ENCODE peak calls at places on chromosomes 1 and 21, in seven cellular contexts. One of them, this sample, is unnamed.

GRCh38 chr1:152866321-152866720 is 6.5 kb downstream of the LCE7A start:
- DNase-seq in tibial nerve: no peak
- DNase-seq in stomach: no peak
- DNase-seq in HepG2: no peak
- DNase-seq in H1: no peak
- DNase-seq in A549: no peak
- DNase-seq in K562: no peak
- DNase-seq in this sample: peak; percentile 4

GRCh38 chr1:25727819-25728286 is 72.1 kb upstream of the SELENON start:
- DNase-seq in tibial nerve: no peak
- DNase-seq in stomach: peak; percentile 79
- DNase-seq in HepG2: peak; percentile 23
- DNase-seq in H1: no peak
- DNase-seq in A549: no peak
- DNase-seq in K562: no peak
- DNase-seq in this sample: peak; percentile 92

GRCh38 chr21:45872471-45872870 is 109.1 kb upstream of the COL6A1 start:
- DNase-seq in tibial nerve: no peak
- DNase-seq in stomach: no peak
- DNase-seq in HepG2: no peak
- DNase-seq in H1: no peak
- DNase-seq in A549: no peak
- DNase-seq in K562: no peak
- DNase-seq in this sample: no peak

GRCh38 chr1:160113407-160113806 is 2.2 kb upstream of the ATP1A2 start:
- DNase-seq in tibial nerve: no peak
- DNase-seq in stomach: no peak
- DNase-seq in HepG2: no peak
- DNase-seq in H1: no peak
- DNase-seq in A549: no peak
- DNase-seq in K562: no peak
- DNase-seq in this sample: no peak

GRCh38 chr1:85623061-85623471 is 42.5 kb downstream of the CCN1 start:
- DNase-seq in tibial nerve: no peak
- DNase-seq in stomach: no peak
- DNase-seq in HepG2: no peak
- DNase-seq in H1: no peak
- DNase-seq in A549: no peak
- DNase-seq in K562: no peak
- DNase-seq in this sample: no peak

GRCh38 chr1:203692565-203693470 is 66.2 kb downstream of the ATP2B4 start:
- DNase-seq in tibial nerve: peak; percentile 78
- DNase-seq in stomach: peak; percentile 65
- DNase-seq in HepG2: no peak
- DNase-seq in H1: no peak
- DNase-seq in A549: peak; percentile 82
- DNase-seq in K562: peak; percentile 83
- DNase-seq in this sample: peak; percentile 96

GRCh38 chr1:33050221-33051076 is 13.8 kb upstream of the AK2 start:
- DNase-seq in tibial nerve: no peak
- DNase-seq in stomach: no peak
- DNase-seq in HepG2: peak; percentile 60
- DNase-seq in H1: no peak
- DNase-seq in A549: peak; percentile 74
- DNase-seq in K562: no peak
- DNase-seq in this sample: no peak

GRCh38 chr21:36323032-36323431 is 3.0 kb downstream of the MORC3 start:
- DNase-seq in tibial nerve: no peak
- DNase-seq in stomach: no peak
- DNase-seq in HepG2: no peak
- DNase-seq in H1: no peak
- DNase-seq in A549: no peak
- DNase-seq in K562: no peak
- DNase-seq in this sample: no peak

GRCh38 chr1:198387587-198387986 is 152.9 kb downstream of the ATP6V1G3 start:
- DNase-seq in tibial nerve: no peak
- DNase-seq in stomach: no peak
- DNase-seq in HepG2: peak; percentile 61
- DNase-seq in H1: no peak
- DNase-seq in A549: no peak
- DNase-seq in K562: no peak
- DNase-seq in this sample: no peak

GRCh38 chr1:81449786-81450185 is 350.9 kb upstream of the ADGRL2 start:
- DNase-seq in tibial nerve: no peak
- DNase-seq in stomach: no peak
- DNase-seq in HepG2: no peak
- DNase-seq in H1: no peak
- DNase-seq in A549: no peak
- DNase-seq in K562: no peak
- DNase-seq in this sample: no peak

GRCh38 chr1:232937741-232938375 is 12.6 kb upstream of the NTPCR start:
- DNase-seq in tibial nerve: no peak
- DNase-seq in stomach: no peak
- DNase-seq in HepG2: no peak
- DNase-seq in H1: no peak
- DNase-seq in A549: no peak
- DNase-seq in K562: no peak
- DNase-seq in this sample: peak; percentile 55

GRCh38 chr1:206504363-206504713 is 3.0 kb upstream of the RASSF5 start:
- DNase-seq in tibial nerve: no peak
- DNase-seq in stomach: no peak
- DNase-seq in HepG2: no peak
- DNase-seq in H1: no peak
- DNase-seq in A549: no peak
- DNase-seq in K562: no peak
- DNase-seq in this sample: no peak

GRCh38 chr1:155974208-155975165 is 3.9 kb downstream of the ARHGEF2 start:
- DNase-seq in tibial nerve: no peak
- DNase-seq in stomach: no peak
- DNase-seq in HepG2: no peak
- DNase-seq in H1: no peak
- DNase-seq in A549: no peak
- DNase-seq in K562: no peak
- DNase-seq in this sample: no peak

GRCh38 chr1:2000850-2001249 is 2.7 kb downstream of the CFAP74 start:
- DNase-seq in tibial nerve: no peak
- DNase-seq in stomach: no peak
- DNase-seq in HepG2: no peak
- DNase-seq in H1: no peak
- DNase-seq in A549: no peak
- DNase-seq in K562: no peak
- DNase-seq in this sample: no peak

GRCh38 chr1:53350853-53351767 is 23.2 kb upstream of the LRP8 start:
- DNase-seq in tibial nerve: no peak
- DNase-seq in stomach: peak; percentile 15
- DNase-seq in HepG2: no peak
- DNase-seq in H1: no peak
- DNase-seq in A549: no peak
- DNase-seq in K562: no peak
- DNase-seq in this sample: peak; percentile 55

GRCh38 chr21:35779690-35780570 is 280.4 kb downstream of the SETD4 start:
- DNase-seq in tibial nerve: no peak
- DNase-seq in stomach: no peak
- DNase-seq in HepG2: no peak
- DNase-seq in H1: no peak
- DNase-seq in A549: no peak
- DNase-seq in K562: no peak
- DNase-seq in this sample: no peak

GRCh38 chr1:91685994-91686393 is 185.3 kb downstream of the CDC7 start:
- DNase-seq in tibial nerve: no peak
- DNase-seq in stomach: no peak
- DNase-seq in HepG2: no peak
- DNase-seq in H1: no peak
- DNase-seq in A549: no peak
- DNase-seq in K562: no peak
- DNase-seq in this sample: peak; percentile 77

GRCh38 chr1:229022595-229023350 is 248.1 kb upstream of the RAB4A start:
- DNase-seq in tibial nerve: peak; percentile 45
- DNase-seq in stomach: no peak
- DNase-seq in HepG2: peak; percentile 83
- DNase-seq in H1: no peak
- DNase-seq in A549: no peak
- DNase-seq in K562: no peak
- DNase-seq in this sample: peak; percentile 47

GRCh38 chr1:119611701-119612113 is 36.4 kb downstream of the ZNF697 start:
- DNase-seq in tibial nerve: peak; percentile 67
- DNase-seq in stomach: peak; percentile 94
- DNase-seq in HepG2: peak; percentile 53
- DNase-seq in H1: peak; percentile 83
- DNase-seq in A549: peak; percentile 42
- DNase-seq in K562: peak; percentile 76
- DNase-seq in this sample: no peak

GRCh38 chr1:178494569-178494971 is 2.2 kb downstream of the CLEC20A start:
- DNase-seq in tibial nerve: no peak
- DNase-seq in stomach: no peak
- DNase-seq in HepG2: no peak
- DNase-seq in H1: no peak
- DNase-seq in A549: no peak
- DNase-seq in K562: no peak
- DNase-seq in this sample: no peak

GRCh38 chr21:44058652-44058964 is 46.5 kb downstream of the TRAPPC10 start:
- DNase-seq in tibial nerve: no peak
- DNase-seq in stomach: no peak
- DNase-seq in HepG2: no peak
- DNase-seq in H1: no peak
- DNase-seq in A549: no peak
- DNase-seq in K562: no peak
- DNase-seq in this sample: no peak

GRCh38 chr1:66533804-66534745 is at the start of gene SGIP1:
- DNase-seq in tibial nerve: peak; percentile 23
- DNase-seq in stomach: peak; percentile 46
- DNase-seq in HepG2: no peak
- DNase-seq in H1: no peak
- DNase-seq in A549: no peak
- DNase-seq in K562: peak; percentile 18
- DNase-seq in this sample: no peak
- TF ChIP-seq EP300 in tibial nerve: no peak
- TF ChIP-seq EP300 in stomach: no peak
- TF ChIP-seq EP300 in HepG2: no peak
- TF ChIP-seq EP300 in H1: no peak
- TF ChIP-seq EP300 in A549: no peak
- TF ChIP-seq EP300 in K562: peak; percentile 36
- TF ChIP-seq EP300 in this sample: no peak

DNA sequence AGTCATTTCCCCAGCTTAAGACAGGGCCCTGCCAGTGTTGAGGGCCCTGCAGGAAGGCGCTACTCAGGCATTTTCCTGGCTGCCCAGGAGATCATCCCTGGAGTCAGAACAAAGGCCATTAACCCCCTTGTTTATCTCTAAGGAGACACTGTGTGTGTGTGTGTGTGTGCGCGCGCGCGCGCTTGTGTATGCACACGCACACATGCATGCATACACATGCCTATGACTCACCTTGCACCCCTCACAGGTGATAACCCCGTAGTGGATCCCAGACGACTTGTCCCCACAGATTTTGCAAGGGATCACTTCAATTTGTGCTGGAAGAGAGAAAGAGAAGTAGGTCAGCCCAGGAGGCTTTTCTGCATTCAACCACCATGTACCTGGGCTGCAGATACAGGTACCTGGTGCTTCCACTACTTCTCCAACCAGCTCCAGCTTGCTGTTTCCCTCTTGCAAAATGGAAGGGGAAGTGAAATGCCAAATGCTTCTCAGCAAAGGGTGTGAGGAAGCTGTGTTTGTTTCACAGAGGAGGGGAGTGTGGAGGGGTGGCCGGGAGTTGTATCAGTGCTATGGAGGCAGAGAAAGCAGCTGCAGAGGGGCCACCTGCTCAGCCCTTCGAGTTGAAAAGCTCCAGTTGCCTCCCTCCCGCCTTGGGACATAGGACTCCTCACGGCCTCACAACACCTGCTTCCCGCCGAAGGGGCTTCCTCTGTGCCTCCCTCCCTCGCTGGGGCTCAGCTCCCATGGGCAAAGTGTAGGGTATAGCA is 11.9 kb upstream of the LINGO4 start:
- DNase-seq in tibial nerve: no peak
- DNase-seq in stomach: no peak
- DNase-seq in HepG2: no peak
- DNase-seq in H1: no peak
- DNase-seq in A549: no peak
- DNase-seq in K562: no peak
- DNase-seq in this sample: no peak
- TF ChIP-seq EP300 in tibial nerve: no peak
- TF ChIP-seq EP300 in stomach: no peak
- TF ChIP-seq EP300 in HepG2: no peak
- TF ChIP-seq EP300 in H1: no peak
- TF ChIP-seq EP300 in A549: no peak
- TF ChIP-seq EP300 in K562: no peak
- TF ChIP-seq EP300 in this sample: no peak

DNA sequence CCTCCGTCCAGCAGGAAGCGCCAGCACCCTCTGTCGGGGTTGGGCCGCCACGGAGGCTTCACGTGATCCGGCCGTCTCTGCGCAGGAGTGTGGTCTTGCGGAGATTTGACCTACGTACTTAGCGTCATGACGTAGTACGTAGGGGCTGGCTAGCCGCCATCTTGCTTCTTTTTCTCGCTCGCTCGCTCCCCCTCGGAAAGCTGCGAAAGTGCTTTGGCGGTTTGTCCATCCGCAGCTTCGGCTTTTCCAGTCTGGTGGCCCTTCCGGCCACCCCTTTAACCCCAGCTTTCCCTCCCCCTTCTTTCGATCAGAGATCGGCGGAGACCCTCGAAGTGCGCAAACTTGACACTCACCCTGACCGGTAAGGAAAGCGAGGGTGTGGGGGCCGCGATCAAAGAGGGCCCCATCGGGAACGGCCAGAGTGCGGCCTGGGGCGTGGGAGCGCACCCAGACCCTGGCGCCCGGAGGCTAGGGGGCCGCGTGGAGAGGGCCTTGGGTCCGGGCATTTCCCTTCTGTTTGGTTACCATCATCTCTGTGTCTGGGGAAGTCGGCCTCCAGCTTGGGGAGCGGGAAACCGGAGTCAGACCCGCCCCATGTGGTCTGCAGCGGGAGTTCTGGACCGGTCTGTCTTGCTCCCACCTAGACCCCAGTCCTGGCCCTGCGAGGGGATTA is at the start of gene PRRC2C:
- DNase-seq in tibial nerve: peak; percentile 96
- DNase-seq in stomach: peak; percentile 99
- DNase-seq in HepG2: peak; percentile 95
- DNase-seq in H1: peak; percentile 94
- DNase-seq in A549: peak; percentile 98
- DNase-seq in K562: peak; percentile 92
- DNase-seq in this sample: peak; percentile 99
- TF ChIP-seq EP300 in tibial nerve: peak; percentile 92
- TF ChIP-seq EP300 in stomach: no peak
- TF ChIP-seq EP300 in HepG2: peak; percentile 26
- TF ChIP-seq EP300 in H1: peak; percentile 46
- TF ChIP-seq EP300 in A549: no peak
- TF ChIP-seq EP300 in K562: peak; percentile 54
- TF ChIP-seq EP300 in this sample: no peak

DNA sequence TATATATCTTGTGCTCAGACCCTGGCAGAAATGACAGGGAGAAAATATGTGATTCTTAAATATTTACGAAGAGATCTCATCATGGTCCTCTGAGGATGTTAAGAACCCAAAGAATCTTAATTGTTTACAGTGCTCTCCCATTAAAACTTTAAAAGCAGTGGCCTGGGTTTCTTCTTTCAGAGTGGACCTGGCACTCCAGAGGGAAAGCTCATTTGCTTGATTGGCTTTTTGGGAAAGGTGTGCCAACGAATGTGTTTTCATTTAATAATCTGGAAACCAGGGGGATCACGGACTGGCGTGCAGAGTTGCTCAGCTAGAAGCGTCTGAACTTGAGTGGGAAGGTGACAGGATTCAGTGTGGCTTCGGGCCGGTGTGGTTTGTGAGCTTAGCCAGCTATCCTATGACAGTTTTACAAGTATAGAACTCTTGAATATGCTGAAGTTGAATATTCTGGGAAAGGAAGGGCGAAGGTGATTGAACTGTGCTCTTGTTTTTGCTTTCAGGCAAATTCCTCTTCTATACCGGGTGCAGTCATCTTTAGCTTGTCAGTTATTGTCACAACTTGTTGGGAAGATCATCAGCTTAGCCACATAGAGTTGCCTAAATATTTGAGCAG is 154.8 kb downstream of the C1orf21 start:
- DNase-seq in tibial nerve: no peak
- DNase-seq in stomach: no peak
- DNase-seq in HepG2: no peak
- DNase-seq in H1: no peak
- DNase-seq in A549: no peak
- DNase-seq in K562: no peak
- DNase-seq in this sample: no peak
- TF ChIP-seq EP300 in tibial nerve: no peak
- TF ChIP-seq EP300 in stomach: no peak
- TF ChIP-seq EP300 in HepG2: no peak
- TF ChIP-seq EP300 in H1: no peak
- TF ChIP-seq EP300 in A549: no peak
- TF ChIP-seq EP300 in K562: no peak
- TF ChIP-seq EP300 in this sample: no peak

This sample was measured in esophagus muscularis mucosa.